ENCODE peak calls at places on chromosomes 13 and 19, in ten cellular contexts. J is neural progenitor cell, V is cardiac muscle cell, B is B cell, Q is lower leg skin, S is bronchial epithelial cell, W is MCF 10A, Z is lower lobe of right lung, I is cardiac fibroblast, G is heart left ventricle. C is an unnamed sample.

GRCh38 chr13:112891477-112892401 is 77.3 kb upstream of the MCF2L start:
- DNase-seq in J (peak; percentile 95), V (no peak), B (no peak), Q (no peak), S (no peak), W (no peak), Z (peak; percentile 40), I (no peak), G (no peak), C (no peak)

GRCh38 chr19:48271531-48272151 is 1.8 kb downstream of the ZNF114 start:
- DNase-seq in J (peak; percentile 76), V (peak; percentile 64), B (peak; percentile 53), Q (peak; percentile 88), S (no peak), W (peak; percentile 50), Z (peak; percentile 65), I (peak; percentile 59), G (peak; percentile 39), C (no peak)

GRCh38 chr13:94558721-94559120 is 37.2 kb downstream of the TGDS start:
- DNase-seq in J (no peak), V (no peak), B (no peak), Q (no peak), S (no peak), W (no peak), Z (no peak), I (no peak), G (no peak), C (no peak)

GRCh38 chr19:33429891-33430673 is 56.6 kb downstream of the CEBPG start:
- DNase-seq in J (no peak), V (no peak), B (no peak), Q (no peak), S (no peak), W (no peak), Z (peak; percentile 24), I (no peak), G (no peak), C (peak; percentile 30)

GRCh38 chr13:41241626-41242025 is 21.8 kb downstream of the MTRF1 start:
- DNase-seq in J (no peak), V (no peak), B (no peak), Q (no peak), S (no peak), W (no peak), Z (no peak), I (no peak), G (no peak), C (no peak)

GRCh38 chr13:113616991-113617749 is 32.6 kb downstream of the TFDP1 start:
- DNase-seq in J (peak; percentile 86), V (peak; percentile 75), B (no peak), Q (no peak), S (peak; percentile 51), W (no peak), Z (no peak), I (no peak), G (no peak), C (no peak)

GRCh38 chr19:55383789-55384575 is at the start of gene TMEM238:
- DNase-seq in J (peak; percentile 88), V (peak; percentile 75), B (peak; percentile 90), Q (peak; percentile 90), S (peak; percentile 47), W (peak; percentile 62), Z (peak; percentile 80), I (peak; percentile 65), G (peak; percentile 39), C (no peak)

GRCh38 chr19:10502524-10503001 is 593 bp downstream of the KEAP1 start:
- DNase-seq in J (peak; percentile 94), V (peak; percentile 91), B (peak; percentile 93), Q (peak; percentile 99), S (peak; percentile 47), W (peak; percentile 85), Z (peak; percentile 97), I (peak; percentile 88), G (peak; percentile 95), C (peak; percentile 91)

GRCh38 chr19:48489608-48490216 is 20.5 kb downstream of the CYTH2 start:
- DNase-seq in J (peak; percentile 85), V (peak; percentile 65), B (peak; percentile 91), Q (peak; percentile 95), S (peak; percentile 55), W (peak; percentile 79), Z (peak; percentile 85), I (peak; percentile 62), G (peak; percentile 68), C (peak; percentile 68)

GRCh38 chr19:6216996-6217751 is 62.6 kb downstream of the MLLT1 start:
- DNase-seq in J (peak; percentile 94), V (peak; percentile 87), B (peak; percentile 47), Q (peak; percentile 86), S (no peak), W (no peak), Z (peak; percentile 79), I (no peak), G (no peak), C (peak; percentile 44)

GRCh38 chr13:30892966-30893365 is 13.1 kb upstream of the MEDAG start:
- DNase-seq in J (peak; percentile 74), V (peak; percentile 75), B (no peak), Q (no peak), S (no peak), W (peak; percentile 26), Z (no peak), I (peak; percentile 74), G (no peak), C (no peak)

GRCh38 chr13:57629391-57629804 is 2.1 kb upstream of the PCDH17 start:
- DNase-seq in J (no peak), V (peak; percentile 11), B (no peak), Q (no peak), S (no peak), W (no peak), Z (no peak), I (no peak), G (peak; percentile 15), C (peak; percentile 27)
- TF ChIP-seq CTCF in J (peak; percentile 28), V (no peak), B (no peak), Q (no peak), S (no peak), W (no peak), Z (no peak), I (no peak), G (no peak), C (no peak)

DNA sequence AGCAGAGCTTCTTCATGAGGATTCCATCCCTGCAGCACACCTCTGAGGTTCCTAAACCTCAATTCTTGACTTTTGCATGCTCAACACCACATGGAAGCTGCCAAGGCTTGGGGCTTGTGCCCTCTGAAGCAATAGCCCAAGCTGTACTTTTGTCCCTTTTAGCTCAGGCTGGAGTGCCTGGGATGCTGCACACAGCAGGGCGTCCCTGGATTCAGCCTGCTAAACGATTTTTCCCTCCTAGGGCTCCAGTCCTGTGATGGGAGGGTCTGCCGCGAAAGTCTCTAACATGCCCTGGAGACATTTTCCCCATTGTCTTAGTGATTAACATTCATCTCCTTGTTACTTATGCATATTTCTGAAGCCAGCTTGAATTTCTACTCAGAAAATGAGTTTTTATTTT is 98.3 kb downstream of the SLITRK5 start:
- DNase-seq in J (no peak), V (no peak), B (no peak), Q (no peak), S (no peak), W (no peak), Z (no peak), I (no peak), G (no peak), C (no peak)
- TF ChIP-seq CTCF in J (no peak), V (no peak), B (no peak), Q (no peak), S (no peak), W (no peak), Z (no peak), I (no peak), G (no peak), C (no peak)

GRCh38 chr19:45676851-45677263 is 8.8 kb downstream of the GIPR start:
- DNase-seq in J (no peak), V (no peak), B (peak; percentile 64), Q (no peak), S (no peak), W (no peak), Z (peak; percentile 65), I (no peak), G (no peak), C (no peak)

GRCh38 chr19:45682117-45682516 is 9.6 kb downstream of the SNRPD2 start:
- DNase-seq in J (no peak), V (no peak), B (no peak), Q (no peak), S (no peak), W (no peak), Z (no peak), I (no peak), G (no peak), C (no peak)

GRCh38 chr19:45677351-45678230 is 9.6 kb downstream of the GIPR start:
- DNase-seq in J (peak; percentile 94), V (peak; percentile 93), B (peak; percentile 79), Q (peak; percentile 94), S (peak; percentile 96), W (peak; percentile 60), Z (peak; percentile 96), I (peak; percentile 61), G (peak; percentile 43), C (peak; percentile 59)

GRCh38 chr19:45682908-45683307 is 8.8 kb downstream of the SNRPD2 start:
- DNase-seq in J (no peak), V (no peak), B (no peak), Q (no peak), S (no peak), W (no peak), Z (no peak), I (no peak), G (no peak), C (no peak)

DNA sequence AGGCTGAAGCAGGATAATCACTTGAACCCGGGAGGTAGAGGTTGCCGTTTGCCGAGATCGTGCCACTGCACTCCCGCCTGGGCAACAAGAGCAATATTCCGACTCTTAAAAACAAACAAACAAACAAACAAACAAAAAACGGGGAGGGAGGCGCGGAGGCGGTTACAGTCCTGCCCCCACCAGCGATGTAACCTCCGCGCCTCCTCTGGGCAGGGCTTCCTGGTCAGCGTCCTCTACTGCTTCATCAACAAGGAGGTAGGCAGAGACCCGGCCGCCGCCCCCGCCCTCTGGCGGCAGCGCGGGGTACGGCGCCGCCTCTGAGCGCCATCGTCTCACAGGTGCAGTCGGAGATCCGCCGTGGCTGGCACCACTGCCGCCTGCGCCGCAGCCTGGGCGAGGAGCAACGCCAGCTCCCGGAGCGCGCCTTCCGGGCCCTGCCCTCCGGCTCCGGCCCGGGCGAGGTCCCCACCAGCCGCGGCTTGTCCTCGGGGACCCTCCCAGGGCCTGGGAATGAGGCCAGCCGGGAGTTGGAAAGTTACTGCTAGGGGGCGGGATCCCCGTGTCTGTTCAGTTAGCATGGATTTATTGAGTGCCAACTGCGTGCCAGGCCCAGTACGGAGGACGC is 10.2 kb downstream of the SNRPD2 start:
- DNase-seq in J (peak; percentile 85), V (peak; percentile 82), B (peak; percentile 91), Q (peak; percentile 97), S (peak; percentile 76), W (peak; percentile 89), Z (peak; percentile 92), I (peak; percentile 83), G (peak; percentile 78), C (peak; percentile 85)
- TF ChIP-seq CTCF in J (peak; percentile 93), V (peak; percentile 94), B (peak; percentile 98), Q (no peak), S (peak; percentile 96), W (peak; percentile 92), Z (peak; percentile 98), I (peak; percentile 81), G (peak; percentile 91), C (peak; percentile 99)

DNA sequence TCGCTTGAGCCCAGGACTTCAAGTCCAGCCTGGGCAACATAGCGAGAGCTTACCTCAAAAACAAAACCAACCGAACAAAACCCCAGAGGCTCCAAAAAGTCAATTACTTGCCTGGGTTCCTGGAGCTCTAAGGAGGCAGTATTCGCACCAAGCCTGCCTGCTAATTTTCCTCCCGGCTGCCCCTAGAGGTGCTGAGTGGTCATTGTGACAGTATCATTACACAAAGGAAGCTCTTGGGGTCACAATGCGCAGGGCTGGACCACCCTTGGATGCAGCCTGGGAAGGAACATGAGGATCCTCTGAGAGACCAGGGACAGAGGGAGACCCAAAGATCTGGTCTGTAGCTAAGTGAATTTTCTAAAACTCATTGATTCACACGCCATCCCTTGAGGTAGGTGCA is 8.5 kb upstream of the PEX11G start:
- DNase-seq in J (peak; percentile 72), V (no peak), B (peak; percentile 33), Q (no peak), S (no peak), W (no peak), Z (no peak), I (no peak), G (no peak), C (no peak)
- TF ChIP-seq CTCF in J (peak; percentile 55), V (peak; percentile 52), B (peak; percentile 40), Q (no peak), S (peak; percentile 41), W (no peak), Z (no peak), I (peak; percentile 46), G (no peak), C (peak; percentile 69)

C was measured in CD14-positive monocyte.